ENCODE peak calls at places on chromosomes 11 and 22, in nine cellular contexts. I is pons; F is memory B cell; U is activated CD8-positive, alpha-beta memory T cell treated with anti-CD3 and anti-CD28 coated beads, Interleukin-2, amount 50 U/mL, for 48 hours; P is stimulated activated CD8-positive, alpha-beta memory T cell treated with anti-CD3 and anti-CD28 coated beads, Interleukin-12 subunit alpha, Interleukin-12 subunit beta, amount 100 ng/mL, for 4 hours; X is GM12865; J is PC-3; G is NCI-H748 treated with DMSO at 0.1 percent for 48 hours; N is HuH-7. H is an unnamed sample.

GRCh38 chr11:75966546-75967287 is 151.7 kb downstream of the UVRAG start:
- DNase-seq in P (no peak), I (no peak), N (no peak), X (no peak), F (no peak), G (no peak), U (no peak), J (peak), H (no peak)

GRCh38 chr11:113593698-113594308 is 112.3 kb downstream of the TMPRSS5 start:
- DNase-seq in P (no peak), F (no peak), U (peak), J (no peak), G (no peak), N (no peak), X (peak), I (peak), H (peak)

GRCh38 chr11:114094516-114094915 is 35.0 kb downstream of the ZBTB16 start:
- DNase-seq in G (no peak), X (no peak), N (no peak), J (no peak), I (no peak), F (no peak), U (no peak), P (no peak), H (no peak)

GRCh38 chr11:35041070-35041554 is 97.9 kb upstream of the CD44 start:
- DNase-seq in I (no peak), N (no peak), F (no peak), G (no peak), X (no peak), P (no peak), J (no peak), U (no peak), H (no peak)

GRCh38 chr11:8387693-8388092 is 124.0 kb upstream of the LMO1 start:
- DNase-seq in G (no peak), J (no peak), P (no peak), F (no peak), U (no peak), I (no peak), N (no peak), X (no peak), H (no peak)

GRCh38 chr11:115716577-115717214 is 212.5 kb upstream of the CADM1 start:
- DNase-seq in P (no peak), I (peak), N (no peak), X (no peak), U (no peak), J (no peak), G (no peak), F (no peak), H (no peak)

GRCh38 chr11:18726040-18726439 is at the start of gene IGSF22:
- DNase-seq in X (no peak), P (no peak), U (no peak), J (no peak), N (no peak), F (no peak), I (no peak), G (no peak), H (no peak)

GRCh38 chr11:128045094-128045725 is 542.1 kb downstream of the ETS1 start:
- DNase-seq in N (no peak), P (no peak), I (no peak), X (no peak), G (no peak), J (no peak), U (no peak), F (no peak), H (no peak)

GRCh38 chr22:47060718-47061117 is 298.3 kb downstream of the TBC1D22A start:
- DNase-seq in F (no peak), G (no peak), I (no peak), X (no peak), J (no peak), N (no peak), P (no peak), U (no peak), H (no peak)

GRCh38 chr11:16117989-16118810 is 238.1 kb downstream of the SOX6 start:
- DNase-seq in F (no peak), U (no peak), N (no peak), G (peak), I (peak), J (no peak), P (no peak), X (no peak), H (no peak)

GRCh38 chr11:66484825-66485380 is 4.7 kb downstream of the DPP3 start:
- DNase-seq in U (no peak), P (no peak), J (no peak), I (no peak), G (no peak), N (no peak), F (no peak), X (no peak), H (no peak)

GRCh38 chr11:10727259-10727851 is 23.7 kb upstream of the CTR9 start:
- DNase-seq in P (no peak), J (no peak), U (no peak), N (no peak), F (no peak), G (no peak), I (no peak), X (no peak), H (no peak)

GRCh38 chr11:106990322-106990721 is 28.0 kb downstream of the GUCY1A2 start:
- DNase-seq in I (no peak), X (no peak), G (no peak), J (no peak), F (no peak), N (no peak), U (no peak), P (no peak), H (no peak)

GRCh38 chr22:42632096-42632495 is 8.3 kb downstream of the ATP5MGL start:
- DNase-seq in P (no peak), U (no peak), X (no peak), G (no peak), N (no peak), I (no peak), F (no peak), J (no peak), H (no peak)

GRCh38 chr11:130066338-130066737 is 3.4 kb upstream of the APLP2 start:
- DNase-seq in X (no peak), N (no peak), I (no peak), J (no peak), U (no peak), G (no peak), F (no peak), P (no peak), H (no peak)

GRCh38 chr11:68051191-68052136 is 12.6 kb downstream of the TCIRG1 start:
- DNase-seq in F (no peak), P (no peak), J (no peak), I (no peak), G (no peak), N (peak), U (peak), X (no peak), H (no peak)

GRCh38 chr22:44839061-44839460 is 86.7 kb downstream of the ARHGAP8 start:
- DNase-seq in X (no peak), I (no peak), G (no peak), P (no peak), U (no peak), F (no peak), J (no peak), N (no peak), H (no peak)